ENCODE peak calls at places on chromosomes 5 and 9, in five cellular contexts. One of them, this sample, is unnamed.
A peak's percentile ranks its signal among the peaks of the same experiment; 100 is the strongest.

GRCh38 chr9:23824241-23825142 is 1.5 kb downstream of the ELAVL2 start:
- DNase-seq in left lung: peak; percentile 64
- DNase-seq in activated CD8-positive, alpha-beta memory T cell treated with anti-CD3 and anti-CD28 coated beads for 48 hours: no peak
- DNase-seq in tibial artery: no peak
- DNase-seq in NCI-H1092 treated with DMSO at 0.1 percent for 48 hours: no peak
- DNase-seq in this sample: no peak

GRCh38 chr5:94618029-94618492 is 343 bp downstream of the KIAA0825 start:
- DNase-seq in tibial artery: peak; percentile 64
- DNase-seq in activated CD8-positive, alpha-beta memory T cell treated with anti-CD3 and anti-CD28 coated beads for 48 hours: no peak
- DNase-seq in left lung: peak; percentile 79
- DNase-seq in NCI-H1092 treated with DMSO at 0.1 percent for 48 hours: peak; percentile 40
- DNase-seq in this sample: no peak

GRCh38 chr9:133950206-133950915 is 41.8 kb downstream of the VAV2 start:
- DNase-seq in NCI-H1092 treated with DMSO at 0.1 percent for 48 hours: peak; percentile 91
- DNase-seq in activated CD8-positive, alpha-beta memory T cell treated with anti-CD3 and anti-CD28 coated beads for 48 hours: no peak
- DNase-seq in left lung: peak; percentile 61
- DNase-seq in tibial artery: no peak
- DNase-seq in this sample: no peak

GRCh38 chr9:101400120-101400519 is 1.5 kb downstream of the ZNF189 start:
- DNase-seq in NCI-H1092 treated with DMSO at 0.1 percent for 48 hours: no peak
- DNase-seq in tibial artery: no peak
- DNase-seq in left lung: no peak
- DNase-seq in activated CD8-positive, alpha-beta memory T cell treated with anti-CD3 and anti-CD28 coated beads for 48 hours: no peak
- DNase-seq in this sample: no peak

GRCh38 chr5:36013182-36013581 is 22.0 kb upstream of the UGT3A1 start:
- DNase-seq in activated CD8-positive, alpha-beta memory T cell treated with anti-CD3 and anti-CD28 coated beads for 48 hours: no peak
- DNase-seq in NCI-H1092 treated with DMSO at 0.1 percent for 48 hours: no peak
- DNase-seq in tibial artery: no peak
- DNase-seq in left lung: no peak
- DNase-seq in this sample: no peak

GRCh38 chr5:67493676-67494075 is 297.1 kb upstream of the CD180 start:
- DNase-seq in activated CD8-positive, alpha-beta memory T cell treated with anti-CD3 and anti-CD28 coated beads for 48 hours: no peak
- DNase-seq in tibial artery: peak; percentile 49
- DNase-seq in left lung: no peak
- DNase-seq in NCI-H1092 treated with DMSO at 0.1 percent for 48 hours: peak; percentile 70
- DNase-seq in this sample: no peak

GRCh38 chr5:4243865-4244264 is 648.2 kb downstream of the IRX1 start:
- DNase-seq in activated CD8-positive, alpha-beta memory T cell treated with anti-CD3 and anti-CD28 coated beads for 48 hours: no peak
- DNase-seq in left lung: no peak
- DNase-seq in tibial artery: no peak
- DNase-seq in NCI-H1092 treated with DMSO at 0.1 percent for 48 hours: no peak
- DNase-seq in this sample: no peak

GRCh38 chr5:22431840-22432239 is 421.3 kb downstream of the CDH12 start:
- DNase-seq in left lung: no peak
- DNase-seq in activated CD8-positive, alpha-beta memory T cell treated with anti-CD3 and anti-CD28 coated beads for 48 hours: no peak
- DNase-seq in NCI-H1092 treated with DMSO at 0.1 percent for 48 hours: no peak
- DNase-seq in tibial artery: no peak
- DNase-seq in this sample: no peak

GRCh38 chr9:136862849-136863622 is 3.1 kb downstream of the EDF1 start:
- DNase-seq in activated CD8-positive, alpha-beta memory T cell treated with anti-CD3 and anti-CD28 coated beads for 48 hours: no peak
- DNase-seq in left lung: peak; percentile 64
- DNase-seq in NCI-H1092 treated with DMSO at 0.1 percent for 48 hours: no peak
- DNase-seq in tibial artery: no peak
- DNase-seq in this sample: no peak

GRCh38 chr9:6194934-6195333 is 20.7 kb upstream of the IL33 start:
- DNase-seq in NCI-H1092 treated with DMSO at 0.1 percent for 48 hours: no peak
- DNase-seq in tibial artery: no peak
- DNase-seq in activated CD8-positive, alpha-beta memory T cell treated with anti-CD3 and anti-CD28 coated beads for 48 hours: no peak
- DNase-seq in left lung: no peak
- DNase-seq in this sample: no peak

GRCh38 chr5:137203011-137203632 is 296.0 kb downstream of the SPOCK1 start:
- DNase-seq in left lung: no peak
- DNase-seq in tibial artery: no peak
- DNase-seq in activated CD8-positive, alpha-beta memory T cell treated with anti-CD3 and anti-CD28 coated beads for 48 hours: no peak
- DNase-seq in NCI-H1092 treated with DMSO at 0.1 percent for 48 hours: no peak
- DNase-seq in this sample: no peak

GRCh38 chr5:89601880-89602279 is 718.9 kb upstream of the MEF2C start:
- DNase-seq in activated CD8-positive, alpha-beta memory T cell treated with anti-CD3 and anti-CD28 coated beads for 48 hours: no peak
- DNase-seq in tibial artery: no peak
- DNase-seq in left lung: peak; percentile 39
- DNase-seq in NCI-H1092 treated with DMSO at 0.1 percent for 48 hours: no peak
- DNase-seq in this sample: no peak

GRCh38 chr5:132557425-132557805 is 638 bp downstream of the RAD50 start:
- DNase-seq in tibial artery: peak; percentile 24
- DNase-seq in activated CD8-positive, alpha-beta memory T cell treated with anti-CD3 and anti-CD28 coated beads for 48 hours: peak; percentile 15
- DNase-seq in left lung: peak; percentile 67
- DNase-seq in NCI-H1092 treated with DMSO at 0.1 percent for 48 hours: peak; percentile 36
- DNase-seq in this sample: no peak

GRCh38 chr5:141192110-141192725 is at the start of gene PCDHB10:
- DNase-seq in NCI-H1092 treated with DMSO at 0.1 percent for 48 hours: no peak
- DNase-seq in left lung: no peak
- DNase-seq in tibial artery: no peak
- DNase-seq in activated CD8-positive, alpha-beta memory T cell treated with anti-CD3 and anti-CD28 coated beads for 48 hours: no peak
- DNase-seq in this sample: no peak

GRCh38 chr5:42569953-42570548 is 146.8 kb downstream of the GHR start:
- DNase-seq in left lung: no peak
- DNase-seq in NCI-H1092 treated with DMSO at 0.1 percent for 48 hours: no peak
- DNase-seq in activated CD8-positive, alpha-beta memory T cell treated with anti-CD3 and anti-CD28 coated beads for 48 hours: no peak
- DNase-seq in tibial artery: no peak
- DNase-seq in this sample: no peak

GRCh38 chr5:169085656-169086055 is 215.3 kb downstream of the SLIT3 start:
- DNase-seq in activated CD8-positive, alpha-beta memory T cell treated with anti-CD3 and anti-CD28 coated beads for 48 hours: no peak
- DNase-seq in left lung: no peak
- DNase-seq in NCI-H1092 treated with DMSO at 0.1 percent for 48 hours: no peak
- DNase-seq in tibial artery: no peak
- DNase-seq in this sample: no peak

GRCh38 chr5:95384485-95385213 is 6.5 kb upstream of the FAM81B start:
- DNase-seq in NCI-H1092 treated with DMSO at 0.1 percent for 48 hours: no peak
- DNase-seq in tibial artery: no peak
- DNase-seq in left lung: no peak
- DNase-seq in activated CD8-positive, alpha-beta memory T cell treated with anti-CD3 and anti-CD28 coated beads for 48 hours: no peak
- DNase-seq in this sample: no peak

GRCh38 chr9:92721548-92721947 is 43.1 kb downstream of the BICD2 start:
- DNase-seq in NCI-H1092 treated with DMSO at 0.1 percent for 48 hours: no peak
- DNase-seq in left lung: no peak
- DNase-seq in activated CD8-positive, alpha-beta memory T cell treated with anti-CD3 and anti-CD28 coated beads for 48 hours: no peak
- DNase-seq in tibial artery: no peak
- DNase-seq in this sample: no peak

GRCh38 chr9:135035781-135036760 is 51.4 kb upstream of the OLFM1 start:
- DNase-seq in NCI-H1092 treated with DMSO at 0.1 percent for 48 hours: no peak
- DNase-seq in tibial artery: no peak
- DNase-seq in left lung: no peak
- DNase-seq in activated CD8-positive, alpha-beta memory T cell treated with anti-CD3 and anti-CD28 coated beads for 48 hours: no peak
- DNase-seq in this sample: no peak

GRCh38 chr9:19641046-19641445 is 147.8 kb downstream of the SLC24A2 start:
- DNase-seq in NCI-H1092 treated with DMSO at 0.1 percent for 48 hours: peak; percentile 21
- DNase-seq in activated CD8-positive, alpha-beta memory T cell treated with anti-CD3 and anti-CD28 coated beads for 48 hours: no peak
- DNase-seq in tibial artery: no peak
- DNase-seq in left lung: no peak
- DNase-seq in this sample: no peak

GRCh38 chr9:133713211-133713959 is 24.8 kb downstream of the SARDH start:
- DNase-seq in tibial artery: no peak
- DNase-seq in NCI-H1092 treated with DMSO at 0.1 percent for 48 hours: no peak
- DNase-seq in left lung: peak; percentile 66
- DNase-seq in activated CD8-positive, alpha-beta memory T cell treated with anti-CD3 and anti-CD28 coated beads for 48 hours: no peak
- DNase-seq in this sample: no peak

GRCh38 chr9:91949946-91950664 is at the start of gene ROR2:
- DNase-seq in activated CD8-positive, alpha-beta memory T cell treated with anti-CD3 and anti-CD28 coated beads for 48 hours: peak; percentile 34
- DNase-seq in tibial artery: no peak
- DNase-seq in left lung: peak; percentile 83
- DNase-seq in NCI-H1092 treated with DMSO at 0.1 percent for 48 hours: peak; percentile 23
- DNase-seq in this sample: peak; percentile 29

GRCh38 chr5:126938461-126938860 is 91.9 kb downstream of the MARCHF3 start:
- DNase-seq in tibial artery: no peak
- DNase-seq in left lung: no peak
- DNase-seq in activated CD8-positive, alpha-beta memory T cell treated with anti-CD3 and anti-CD28 coated beads for 48 hours: no peak
- DNase-seq in NCI-H1092 treated with DMSO at 0.1 percent for 48 hours: no peak
- DNase-seq in this sample: no peak

GRCh38 chr9:91896096-91896495 is 53.9 kb downstream of the ROR2 start:
- DNase-seq in NCI-H1092 treated with DMSO at 0.1 percent for 48 hours: no peak
- DNase-seq in left lung: no peak
- DNase-seq in tibial artery: no peak
- DNase-seq in activated CD8-positive, alpha-beta memory T cell treated with anti-CD3 and anti-CD28 coated beads for 48 hours: no peak
- DNase-seq in this sample: no peak

GRCh38 chr9:112271466-112272098 is 61.8 kb downstream of the PTBP3 start:
- DNase-seq in tibial artery: no peak
- DNase-seq in left lung: no peak
- DNase-seq in activated CD8-positive, alpha-beta memory T cell treated with anti-CD3 and anti-CD28 coated beads for 48 hours: no peak
- DNase-seq in NCI-H1092 treated with DMSO at 0.1 percent for 48 hours: no peak
- DNase-seq in this sample: no peak

GRCh38 chr9:131625848-131626670 is 80.7 kb downstream of the PRRT1B start:
- DNase-seq in left lung: no peak
- DNase-seq in activated CD8-positive, alpha-beta memory T cell treated with anti-CD3 and anti-CD28 coated beads for 48 hours: no peak
- DNase-seq in tibial artery: no peak
- DNase-seq in NCI-H1092 treated with DMSO at 0.1 percent for 48 hours: no peak
- DNase-seq in this sample: no peak

GRCh38 chr5:167633931-167634341 is 657.5 kb upstream of the WWC1 start:
- DNase-seq in activated CD8-positive, alpha-beta memory T cell treated with anti-CD3 and anti-CD28 coated beads for 48 hours: no peak
- DNase-seq in left lung: no peak
- DNase-seq in NCI-H1092 treated with DMSO at 0.1 percent for 48 hours: no peak
- DNase-seq in tibial artery: no peak
- DNase-seq in this sample: no peak

GRCh38 chr9:4297151-4297794 is 2.6 kb downstream of the GLIS3 start:
- DNase-seq in activated CD8-positive, alpha-beta memory T cell treated with anti-CD3 and anti-CD28 coated beads for 48 hours: peak; percentile 21
- DNase-seq in tibial artery: peak; percentile 89
- DNase-seq in NCI-H1092 treated with DMSO at 0.1 percent for 48 hours: peak; percentile 26
- DNase-seq in left lung: peak; percentile 84
- DNase-seq in this sample: no peak

GRCh38 chr9:69758001-69758730 is 1.6 kb downstream of the PTAR1 start:
- DNase-seq in NCI-H1092 treated with DMSO at 0.1 percent for 48 hours: peak; percentile 24
- DNase-seq in tibial artery: no peak
- DNase-seq in activated CD8-positive, alpha-beta memory T cell treated with anti-CD3 and anti-CD28 coated beads for 48 hours: no peak
- DNase-seq in left lung: no peak
- DNase-seq in this sample: no peak

GRCh38 chr5:176183321-176184074 is 54.7 kb upstream of the SIMC1 start:
- DNase-seq in tibial artery: no peak
- DNase-seq in activated CD8-positive, alpha-beta memory T cell treated with anti-CD3 and anti-CD28 coated beads for 48 hours: no peak
- DNase-seq in NCI-H1092 treated with DMSO at 0.1 percent for 48 hours: peak; percentile 91
- DNase-seq in left lung: no peak
- DNase-seq in this sample: no peak

GRCh38 chr9:131010482-131011273 is 1.7 kb downstream of the LAMC3 start:
- DNase-seq in left lung: no peak
- DNase-seq in tibial artery: no peak
- DNase-seq in NCI-H1092 treated with DMSO at 0.1 percent for 48 hours: no peak
- DNase-seq in activated CD8-positive, alpha-beta memory T cell treated with anti-CD3 and anti-CD28 coated beads for 48 hours: no peak
- DNase-seq in this sample: no peak

GRCh38 chr5:160315968-160316367 is 3.6 kb upstream of the CCNJL start:
- DNase-seq in tibial artery: no peak
- DNase-seq in NCI-H1092 treated with DMSO at 0.1 percent for 48 hours: no peak
- DNase-seq in activated CD8-positive, alpha-beta memory T cell treated with anti-CD3 and anti-CD28 coated beads for 48 hours: no peak
- DNase-seq in left lung: no peak
- DNase-seq in this sample: no peak

GRCh38 chr9:32426278-32426939 is 42.0 kb downstream of the ACO1 start:
- DNase-seq in NCI-H1092 treated with DMSO at 0.1 percent for 48 hours: no peak
- DNase-seq in tibial artery: no peak
- DNase-seq in left lung: no peak
- DNase-seq in activated CD8-positive, alpha-beta memory T cell treated with anti-CD3 and anti-CD28 coated beads for 48 hours: no peak
- DNase-seq in this sample: peak; percentile 45